ENCODE peak calls at places on chromosomes 13 and 19, in seven cellular contexts. W is psoas muscle, Y is astrocyte of the cerebellum, N is mucosa of descending colon, C is astrocyte, L is HL-60, H is fibroblast of mammary gland. J is an unnamed sample.

GRCh38 chr13:75101997-75102720 is 379.8 kb downstream of the TBC1D4 start:
- DNase-seq in W (no peak), Y (no peak), N (no peak), C (peak), L (no peak), H (peak), J (no peak)

GRCh38 chr19:10503002-10503789 is at the start of gene KEAP1:
- DNase-seq in W (no peak), Y (no peak), N (peak), C (no peak), L (peak), H (no peak), J (no peak)

GRCh38 chr13:44048326-44048725 is 168.6 kb downstream of the LACC1 start:
- DNase-seq in W (no peak), Y (no peak), N (no peak), C (no peak), L (no peak), H (no peak), J (no peak)

GRCh38 chr13:43127103-43127817 is 103.9 kb downstream of the DNAJC15 start:
- DNase-seq in W (no peak), Y (no peak), N (no peak), C (no peak), L (no peak), H (no peak), J (no peak)

GRCh38 chr13:48125794-48126228 is 30.9 kb upstream of the MED4 start:
- DNase-seq in W (no peak), Y (peak), N (no peak), C (peak), L (no peak), H (peak), J (no peak)

GRCh38 chr19:9309139-9309973 is at the start of gene ZNF699:
- DNase-seq in W (peak), Y (peak), N (peak), C (peak), L (peak), H (peak), J (peak)

GRCh38 chr13:54241719-54242118 is 1213.1 kb downstream of the OLFM4 start:
- DNase-seq in W (no peak), Y (peak), N (no peak), C (no peak), L (no peak), H (no peak), J (no peak)

GRCh38 chr19:17468302-17469091 is 1.8 kb upstream of the SLC27A1 start:
- DNase-seq in W (peak), Y (no peak), N (peak), C (no peak), L (no peak), H (no peak), J (no peak)

GRCh38 chr19:34474233-34474989 is 7.1 kb upstream of the WTIP start:
- DNase-seq in W (no peak), Y (no peak), N (no peak), C (no peak), L (no peak), H (peak), J (no peak)

GRCh38 chr19:5292843-5293606 is 47.6 kb downstream of the PTPRS start:
- DNase-seq in W (peak), Y (no peak), N (peak), C (peak), L (no peak), H (peak), J (no peak)

GRCh38 chr13:99357149-99357596 is 50.0 kb upstream of the GPR183 start:
- DNase-seq in W (peak), Y (peak), N (no peak), C (peak), L (no peak), H (peak), J (peak)

GRCh38 chr19:40257096-40257517 is 28.0 kb downstream of the AKT2 start:
- DNase-seq in W (peak), Y (no peak), N (no peak), C (no peak), L (no peak), H (no peak), J (no peak)

GRCh38 chr19:40240332-40240731 is 13.8 kb upstream of the CCNP start:
- DNase-seq in W (no peak), Y (no peak), N (no peak), C (no peak), L (no peak), H (no peak), J (no peak)

GRCh38 chr19:11160119-11160768 is 4.7 kb upstream of the SPC24 start:
- DNase-seq in W (no peak), Y (no peak), N (no peak), C (peak), L (no peak), H (peak), J (no peak)

GRCh38 chr13:23777571-23777870 is 111.7 kb downstream of the MIPEP start:
- DNase-seq in W (no peak), Y (no peak), N (no peak), C (no peak), L (no peak), H (no peak), J (no peak)

GRCh38 chr13:96958286-96958891 is 35.9 kb downstream of the OXGR1 start:
- DNase-seq in W (no peak), Y (peak), N (no peak), C (peak), L (peak), H (peak), J (no peak)
- TF ChIP-seq CTCF in W (peak), Y (peak), N (peak), C (peak), L (peak), H (peak), J (peak)

GRCh38 chr19:49929611-49930482 is 543 bp upstream of the NUP62 start:
- DNase-seq in W (peak), Y (peak), N (peak), C (peak), L (peak), H (peak), J (peak)
- TF ChIP-seq CTCF in W (no peak), Y (no peak), N (no peak), C (no peak), L (no peak), H (no peak), J (no peak)

DNA sequence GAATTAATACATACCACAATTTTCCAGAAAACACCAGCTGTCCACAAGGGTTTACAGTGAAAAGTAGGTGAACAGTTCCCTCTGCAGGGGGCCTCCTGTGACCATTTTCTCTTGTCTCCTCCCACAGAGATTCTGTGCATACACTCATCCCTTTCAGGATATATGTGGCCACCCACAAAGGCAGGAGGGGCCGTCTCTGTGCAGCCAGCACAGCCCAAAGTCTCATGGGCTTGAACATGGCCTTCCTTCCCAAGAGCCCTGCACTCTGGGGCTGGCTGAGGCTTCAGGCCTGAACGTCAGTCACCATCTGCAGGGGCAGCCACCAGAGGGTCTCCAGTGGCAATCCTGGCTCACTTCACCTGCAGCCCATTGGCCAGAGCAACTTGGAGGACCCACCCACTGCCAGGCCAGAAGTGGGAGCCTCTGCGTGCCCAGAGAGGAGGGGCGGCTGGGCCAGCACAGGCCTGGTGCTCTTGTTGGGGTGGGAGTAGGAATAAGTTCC is 25.2 kb downstream of the TMEM161A start:
- DNase-seq in W (no peak), Y (no peak), N (no peak), C (no peak), L (no peak), H (peak), J (peak)
- TF ChIP-seq CTCF in W (no peak), Y (no peak), N (no peak), C (no peak), L (no peak), H (no peak), J (peak)

DNA sequence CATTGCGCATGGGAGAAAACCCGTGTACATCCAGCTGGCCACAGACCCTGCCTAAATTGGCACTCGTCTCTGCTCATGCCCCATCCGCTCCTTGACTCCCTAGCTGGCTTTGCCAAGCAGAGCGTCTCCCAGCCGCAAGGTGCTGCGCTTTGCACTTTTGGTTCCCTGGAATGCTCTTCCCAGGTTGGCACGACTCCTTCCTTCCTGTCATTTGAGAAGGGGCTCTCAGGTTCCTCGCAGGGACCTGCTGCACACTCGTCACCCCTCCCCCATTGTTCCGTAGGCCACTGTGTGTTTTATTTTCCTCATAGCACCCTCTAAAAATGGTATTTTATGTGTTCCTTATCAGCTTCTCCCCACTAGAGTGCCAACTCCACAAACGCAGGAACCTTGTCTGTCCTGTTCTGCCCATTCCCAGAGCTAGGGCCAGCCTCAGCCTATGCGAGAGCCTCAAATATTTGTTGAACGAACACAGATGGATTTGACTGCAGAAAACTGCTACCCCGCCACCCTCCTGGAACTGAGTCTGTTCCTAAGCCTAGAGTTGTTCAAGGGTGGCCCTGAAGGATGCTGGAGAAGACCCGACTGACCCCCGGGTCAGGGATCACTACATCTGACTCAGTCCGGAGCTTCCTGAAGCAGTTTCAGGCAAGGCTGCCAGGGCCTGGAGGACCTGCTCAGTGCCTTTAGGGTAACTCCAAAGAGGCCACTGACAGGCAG is 8.4 kb upstream of the CEBPA start:
- DNase-seq in W (peak), Y (no peak), N (peak), C (no peak), L (no peak), H (no peak), J (no peak)
- TF ChIP-seq CTCF in W (no peak), Y (no peak), N (no peak), C (no peak), L (no peak), H (no peak), J (no peak)

GRCh38 chr13:27177852-27178251 is 6.2 kb upstream of the USP12 start:
- DNase-seq in W (no peak), Y (no peak), N (no peak), C (no peak), L (no peak), H (no peak), J (no peak)
- TF ChIP-seq CTCF in W (no peak), Y (no peak), N (no peak), C (no peak), L (no peak), H (no peak), J (no peak)

GRCh38 chr19:29785955-29786589 is 25.7 kb upstream of the CCNE1 start:
- DNase-seq in W (no peak), Y (no peak), N (no peak), C (no peak), L (peak), H (no peak), J (no peak)
- TF ChIP-seq CTCF in W (no peak), Y (no peak), N (no peak), C (no peak), L (no peak), H (peak), J (no peak)

DNA sequence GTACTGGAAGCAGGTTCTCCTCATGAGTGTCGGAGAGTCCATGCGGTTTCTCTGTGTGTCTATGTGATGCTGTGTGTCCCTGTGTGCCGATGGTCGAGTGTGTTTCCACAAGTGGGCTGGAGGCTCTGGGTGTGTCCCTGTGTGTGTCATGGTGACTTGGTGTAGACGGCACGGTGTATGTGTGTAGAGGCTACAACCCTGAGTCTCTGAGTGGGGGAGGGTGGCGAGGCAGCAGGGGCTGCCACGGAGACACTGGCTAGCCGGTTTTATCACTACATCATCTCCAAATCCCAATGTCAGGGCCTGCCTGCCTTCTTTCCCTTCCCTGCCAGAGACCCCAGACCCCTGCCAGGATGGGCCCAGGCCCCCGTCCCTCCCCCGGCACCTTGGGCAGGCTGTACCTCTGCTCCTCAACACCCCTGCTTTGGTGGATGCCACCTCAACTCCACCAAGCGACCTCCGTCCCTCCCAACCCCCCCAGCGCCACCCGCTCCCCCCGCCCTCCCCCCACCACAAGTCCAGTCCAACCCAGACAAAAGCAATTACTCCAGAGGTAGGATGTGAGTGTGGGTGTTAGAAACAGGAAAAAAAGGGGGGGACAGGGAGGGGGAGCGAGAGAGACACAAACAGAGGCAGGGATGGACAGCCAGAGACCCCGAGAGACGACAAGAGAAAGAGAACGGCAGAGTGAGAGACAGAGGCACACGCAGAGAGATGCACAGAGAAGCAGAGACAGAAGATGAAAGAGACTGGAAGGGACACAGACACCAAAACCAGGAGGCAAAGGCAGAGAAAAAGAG is 21.6 kb upstream of the POU2F2 start:
- DNase-seq in W (no peak), Y (no peak), N (no peak), C (no peak), L (no peak), H (no peak), J (no peak)
- TF ChIP-seq CTCF in W (no peak), Y (no peak), N (no peak), C (no peak), L (no peak), H (no peak), J (no peak)